ENCODE peak calls at places on chromosomes 12 and 14, in eight cellular contexts. O is left colon; S is body of pancreas; J is stimulated activated CD8-positive, alpha-beta memory T cell treated with anti-CD3 and anti-CD28 coated beads, Interleukin-2, amount 100 ng/mL, for 1 hour; B is endodermal cell; M is transverse colon; C is A673; I is stimulated activated CD4-positive, alpha-beta T cell treated with anti-CD3 and anti-CD28 coated beads, TNF-alpha, amount 100 ng/mL, for 48 hours. V is an unnamed sample.

GRCh38 chr12:56488041-56488955 is at the start of gene GLS2:
- DNase-seq in S (peak), C (peak), M (peak), J (peak), I (peak), B (peak), O (peak), V (peak)

GRCh38 chr14:22230517-22230916 is 358.5 kb downstream of the DAD1 start:
- DNase-seq in J (no peak), C (no peak), I (no peak), M (no peak), S (no peak), B (no peak), O (no peak), V (no peak)

GRCh38 chr12:2414810-2415567 is 362.2 kb downstream of the CACNA1C start:
- DNase-seq in O (no peak), J (no peak), S (no peak), B (no peak), M (no peak), I (no peak), C (no peak), V (no peak)

GRCh38 chr12:22228022-22228875 is 106.3 kb downstream of the ST8SIA1 start:
- DNase-seq in O (no peak), C (no peak), I (no peak), M (no peak), J (no peak), B (no peak), S (no peak), V (no peak)

GRCh38 chr12:109871678-109872314 is 8.5 kb downstream of the GLTP start:
- DNase-seq in M (peak), O (peak), I (no peak), C (no peak), B (no peak), J (no peak), S (peak), V (no peak)

GRCh38 chr14:59187802-59188460 is 536 bp upstream of the DAAM1 start:
- DNase-seq in I (peak), M (peak), B (no peak), C (peak), O (peak), S (peak), J (peak), V (peak)

GRCh38 chr12:94329366-94329765 is 130.3 kb downstream of the CEP83 start:
- DNase-seq in M (no peak), I (no peak), J (no peak), B (no peak), S (no peak), O (no peak), C (no peak), V (no peak)

GRCh38 chr12:131990066-131990979 is 40.6 kb downstream of the EP400 start:
- DNase-seq in J (no peak), B (peak), M (no peak), I (no peak), C (peak), S (no peak), O (no peak), V (no peak)

GRCh38 chr12:54239568-54239967 is 40.4 kb downstream of the CBX5 start:
- DNase-seq in B (no peak), M (no peak), I (no peak), S (no peak), O (no peak), C (peak), J (no peak), V (no peak)

GRCh38 chr14:73295198-73295796 is 58.0 kb downstream of the PAPLN start:
- DNase-seq in J (no peak), B (no peak), I (no peak), S (no peak), C (peak), O (no peak), M (no peak), V (no peak)

GRCh38 chr14:98952595-98953325 is 319.2 kb downstream of the BCL11B start:
- DNase-seq in M (no peak), I (no peak), O (no peak), B (peak), J (no peak), C (peak), S (no peak), V (peak)

V was measured in mesothelial cell of epicardium.